ENCODE peak calls at places on chromosomes 13 and 19, in six cellular contexts. Y is NCI-H1436; F is fibroblast of mammary gland; I is activated B cell treated with CpG ODN at 0.5 μM for 24 hours; A is cardiac fibroblast; B is CD8-positive, alpha-beta T cell. S is an unnamed sample.

GRCh38 chr19:19134687-19135158 is 3.6 kb downstream of the TMEM161A start:
- DNase-seq in I (peak; percentile 50), A (no peak), B (peak; percentile 50), Y (no peak), F (no peak), S (no peak)

GRCh38 chr19:30386551-30387143 is 14.5 kb downstream of the ZNF536 start:
- DNase-seq in B (no peak), F (no peak), I (no peak), Y (no peak), A (no peak), S (no peak)

GRCh38 chr19:45455707-45456499 is 11.9 kb upstream of the FOSB start:
- DNase-seq in F (peak; percentile 98), I (peak; percentile 69), A (peak; percentile 100), B (peak; percentile 80), Y (no peak), S (peak; percentile 94)

GRCh38 chr13:100088648-100089601 is at the start of gene PCCA:
- DNase-seq in B (peak; percentile 65), Y (peak; percentile 74), F (peak; percentile 87), A (peak; percentile 90), I (peak; percentile 72), S (peak; percentile 96)

GRCh38 chr13:102948006-102948405 is 102.2 kb downstream of the ERCC5 start:
- DNase-seq in B (no peak), F (peak; percentile 24), I (no peak), Y (no peak), A (peak; percentile 10), S (no peak)

GRCh38 chr19:7355151-7355845 is 6.6 kb downstream of the ARHGEF18 start:
- DNase-seq in A (peak; percentile 47), I (no peak), Y (no peak), F (peak; percentile 48), B (no peak), S (peak; percentile 33)

GRCh38 chr19:47239610-47240296 is 8.8 kb upstream of the BBC3 start:
- DNase-seq in F (no peak), I (peak; percentile 55), A (peak; percentile 19), B (peak; percentile 64), Y (peak; percentile 88), S (peak; percentile 51)

GRCh38 chr19:18613589-18614234 is 1.0 kb downstream of the TMEM59L start:
- DNase-seq in Y (no peak), A (no peak), F (no peak), I (no peak), B (no peak), S (no peak)

GRCh38 chr13:49304763-49305695 is 57.3 kb downstream of the CDADC1 start:
- DNase-seq in F (no peak), Y (no peak), A (no peak), I (no peak), B (no peak), S (no peak)